ENCODE peak calls at places on chromosomes 13 and 19, in five cellular contexts. One of them, this sample, is unnamed. For H3K36me3 and H3K4me1, the result is how much of the 10 kb centered on the place peaks cover.

GRCh38 chr19:30450101-30450500 is 77.9 kb downstream of the ZNF536 start:
- DNase-seq in iPS DF 6.9: peak
- DNase-seq in neural progenitor cell: peak
- DNase-seq in lung: no peak
- DNase-seq in breast epithelium: no peak
- DNase-seq in this sample: no peak

GRCh38 chr13:108948269-108948671 is 318.9 kb downstream of the MYO16 start:
- DNase-seq in iPS DF 6.9: no peak
- DNase-seq in neural progenitor cell: no peak
- DNase-seq in lung: no peak
- DNase-seq in breast epithelium: no peak
- DNase-seq in this sample: no peak

GRCh38 chr13:103386341-103386740 is 320.1 kb upstream of the SLC10A2 start:
- DNase-seq in iPS DF 6.9: no peak
- DNase-seq in neural progenitor cell: no peak
- DNase-seq in lung: no peak
- DNase-seq in breast epithelium: no peak
- DNase-seq in this sample: no peak

GRCh38 chr19:41299046-41299754 is 10.8 kb upstream of the CCDC97 start:
- DNase-seq in iPS DF 6.9: no peak
- DNase-seq in neural progenitor cell: no peak
- DNase-seq in lung: no peak
- DNase-seq in breast epithelium: peak
- DNase-seq in this sample: no peak

GRCh38 chr19:58350001-58350801 is 3.1 kb downstream of the A1BG start:
- DNase-seq in iPS DF 6.9: no peak
- DNase-seq in neural progenitor cell: no peak
- DNase-seq in lung: no peak
- DNase-seq in breast epithelium: no peak
- DNase-seq in this sample: no peak

GRCh38 chr13:97182065-97182890 is 39.9 kb upstream of the MBNL2 start:
- DNase-seq in iPS DF 6.9: no peak
- DNase-seq in neural progenitor cell: no peak
- DNase-seq in lung: no peak
- DNase-seq in breast epithelium: no peak
- DNase-seq in this sample: no peak

GRCh38 chr13:73272831-73273230 is 214.0 kb downstream of the KLF5 start:
- DNase-seq in iPS DF 6.9: no peak
- DNase-seq in neural progenitor cell: no peak
- DNase-seq in lung: no peak
- DNase-seq in breast epithelium: no peak
- DNase-seq in this sample: no peak

GRCh38 chr13:42645717-42646116 is 71.8 kb downstream of the TNFSF11 start:
- DNase-seq in iPS DF 6.9: no peak
- DNase-seq in neural progenitor cell: no peak
- DNase-seq in lung: no peak
- DNase-seq in breast epithelium: no peak
- DNase-seq in this sample: no peak

GRCh38 chr13:90708159-90708558 is 639.3 kb upstream of the MIR17HG start:
- DNase-seq in iPS DF 6.9: no peak
- DNase-seq in neural progenitor cell: no peak
- DNase-seq in lung: no peak
- DNase-seq in breast epithelium: no peak
- DNase-seq in this sample: no peak

GRCh38 chr19:33251076-33251475 is 25.4 kb upstream of the SLC7A10 start:
- DNase-seq in iPS DF 6.9: no peak
- DNase-seq in neural progenitor cell: no peak
- DNase-seq in lung: no peak
- DNase-seq in breast epithelium: no peak
- DNase-seq in this sample: no peak

GRCh38 chr13:108828053-108828806 is 198.8 kb downstream of the MYO16 start:
- DNase-seq in iPS DF 6.9: no peak
- DNase-seq in neural progenitor cell: no peak
- DNase-seq in lung: no peak
- DNase-seq in breast epithelium: no peak
- DNase-seq in this sample: no peak

GRCh38 chr13:98370806-98371553 is 193.9 kb upstream of the RNF113B start:
- DNase-seq in iPS DF 6.9: no peak
- DNase-seq in neural progenitor cell: no peak
- DNase-seq in lung: no peak
- DNase-seq in breast epithelium: no peak
- DNase-seq in this sample: no peak

GRCh38 chr19:15584095-15584494 is 30.9 kb upstream of the CYP4F8 start:
- DNase-seq in iPS DF 6.9: no peak
- DNase-seq in neural progenitor cell: no peak
- DNase-seq in lung: peak
- DNase-seq in breast epithelium: no peak
- DNase-seq in this sample: no peak

GRCh38 chr13:93965587-93965986 is 513.9 kb downstream of the DCT start:
- DNase-seq in iPS DF 6.9: no peak
- DNase-seq in neural progenitor cell: no peak
- DNase-seq in lung: no peak
- DNase-seq in breast epithelium: no peak
- DNase-seq in this sample: no peak
- H3K36me3 ChIP-seq in iPS DF 6.9: under half
- H3K36me3 ChIP-seq in neural progenitor cell: under half
- H3K36me3 ChIP-seq in lung: under half
- H3K36me3 ChIP-seq in breast epithelium: under half
- H3K36me3 ChIP-seq in this sample: under half

DNA sequence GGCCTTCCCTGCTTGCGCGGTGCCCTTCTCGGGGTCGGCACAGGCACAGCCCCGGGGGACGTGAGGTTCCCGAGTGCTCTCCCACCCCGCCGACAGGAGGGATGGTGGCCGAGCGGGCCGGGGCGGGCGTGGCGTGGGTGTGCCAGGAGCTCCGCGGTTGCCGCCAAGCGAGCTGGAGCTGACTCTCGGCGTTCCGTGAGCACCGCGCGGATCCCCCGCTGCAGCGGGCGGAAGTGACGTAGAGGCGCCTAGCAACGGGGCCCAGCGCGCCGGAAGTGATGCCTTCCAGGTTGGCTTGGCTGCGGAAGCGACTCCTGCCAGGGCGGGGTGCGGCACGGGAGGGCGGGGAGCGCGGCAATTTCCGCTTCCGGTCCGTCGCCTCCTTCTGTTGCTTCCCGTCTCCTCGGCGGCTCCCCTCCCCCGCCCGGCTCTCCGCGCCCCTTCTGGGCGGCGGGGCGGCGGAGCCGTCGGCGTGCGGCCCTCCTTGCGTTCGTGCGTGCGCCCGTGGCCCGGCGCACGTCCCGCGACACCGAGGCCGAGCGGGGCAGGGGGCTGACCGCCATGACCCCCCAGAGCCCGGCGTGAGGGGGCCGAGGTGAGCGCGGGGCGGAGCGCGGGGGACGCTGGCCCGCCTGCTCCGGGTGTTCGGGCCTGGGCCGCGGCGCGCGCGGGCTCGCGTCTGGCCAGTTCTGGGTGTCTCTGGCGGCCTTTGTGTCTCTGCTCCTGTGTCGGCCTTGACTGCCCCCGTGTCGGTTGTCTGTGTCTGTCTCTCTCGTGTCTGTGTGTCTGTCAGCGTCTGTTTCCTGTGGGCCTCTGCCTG is at the start of gene EPN1:
- DNase-seq in iPS DF 6.9: peak
- DNase-seq in neural progenitor cell: peak
- DNase-seq in lung: peak
- DNase-seq in breast epithelium: peak
- DNase-seq in this sample: peak
- H3K4me1 ChIP-seq in iPS DF 6.9: under half
- H3K4me1 ChIP-seq in neural progenitor cell: under half
- H3K4me1 ChIP-seq in lung: under half
- H3K4me1 ChIP-seq in breast epithelium: under half
- H3K4me1 ChIP-seq in this sample: under half

GRCh38 chr13:23367907-23368306 is 65.6 kb downstream of the SACS start:
- DNase-seq in iPS DF 6.9: no peak
- DNase-seq in neural progenitor cell: no peak
- DNase-seq in lung: no peak
- DNase-seq in breast epithelium: no peak
- DNase-seq in this sample: no peak
- H3K36me3 ChIP-seq in iPS DF 6.9: under half
- H3K36me3 ChIP-seq in neural progenitor cell: under half
- H3K36me3 ChIP-seq in lung: under half
- H3K36me3 ChIP-seq in breast epithelium: under half
- H3K36me3 ChIP-seq in this sample: under half

DNA sequence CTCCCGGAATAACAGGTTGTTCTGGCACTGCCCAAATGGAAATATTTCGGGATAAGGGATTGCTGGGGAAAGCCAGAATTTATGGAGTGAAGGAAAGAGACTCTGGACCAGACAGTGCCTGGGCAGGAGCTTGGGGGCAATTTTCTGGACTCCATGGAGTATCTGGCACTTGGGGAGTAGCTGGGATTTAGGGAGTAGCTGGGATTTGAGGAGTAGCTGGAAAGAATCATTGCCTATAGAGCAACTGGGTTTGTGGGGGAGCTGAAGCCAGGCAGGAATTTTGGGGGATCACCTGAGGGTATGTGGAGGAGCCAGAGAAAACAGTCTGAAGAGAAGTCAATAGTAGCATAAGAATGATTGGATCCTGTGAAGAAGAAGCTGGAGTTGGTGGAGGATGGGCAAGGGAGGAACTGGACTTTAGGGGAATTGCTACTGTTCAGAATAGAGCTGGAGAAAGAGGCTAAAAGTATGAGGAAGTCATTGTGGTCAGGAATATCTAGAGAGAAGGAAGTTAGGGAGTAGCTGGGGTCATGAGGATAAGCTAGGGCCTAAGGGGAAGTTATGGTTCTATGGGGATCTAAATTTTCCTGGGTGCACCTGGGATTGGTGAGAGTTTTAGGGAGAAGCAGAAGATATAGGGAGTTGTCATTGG is 14.8 kb downstream of the FSD1 start:
- DNase-seq in iPS DF 6.9: no peak
- DNase-seq in neural progenitor cell: no peak
- DNase-seq in lung: no peak
- DNase-seq in breast epithelium: no peak
- DNase-seq in this sample: no peak
- H3K4me1 ChIP-seq in iPS DF 6.9: under half
- H3K4me1 ChIP-seq in neural progenitor cell: under half
- H3K4me1 ChIP-seq in lung: under half
- H3K4me1 ChIP-seq in breast epithelium: under half
- H3K4me1 ChIP-seq in this sample: under half

DNA sequence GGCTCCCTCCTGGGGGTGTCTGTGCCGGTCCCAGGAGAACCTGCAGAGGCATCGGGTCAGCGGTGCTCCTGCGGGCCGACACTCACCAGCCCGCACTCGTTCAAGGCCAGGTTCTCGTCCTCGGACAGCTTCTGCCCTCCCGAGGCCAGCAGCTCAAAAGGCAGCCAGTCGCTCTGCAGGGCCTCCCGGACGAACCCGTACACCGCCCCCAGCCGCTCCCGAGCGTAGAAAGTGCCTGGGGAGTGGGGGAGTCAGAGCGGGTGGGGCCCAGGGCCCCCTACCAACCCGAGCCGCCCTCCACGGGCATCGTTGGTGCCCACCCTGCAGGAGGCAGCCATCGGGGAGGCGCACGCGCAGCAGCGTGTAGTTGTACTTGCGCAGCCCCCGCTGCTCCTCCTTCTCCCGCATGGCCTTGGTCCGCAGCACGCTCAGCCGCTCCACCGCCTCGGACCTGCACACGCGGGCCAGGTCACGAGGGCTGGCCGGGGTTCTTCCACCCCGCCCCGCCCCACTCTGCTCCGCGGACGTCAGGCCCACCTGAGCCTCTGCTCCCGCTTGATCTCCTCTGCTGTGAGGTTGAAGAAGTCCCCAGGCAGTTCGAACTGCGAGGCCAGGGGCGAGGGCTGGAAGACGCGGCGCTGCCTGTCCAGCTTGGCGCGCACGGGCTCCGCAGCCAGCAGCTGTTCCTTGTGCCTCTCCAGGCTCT is 11.5 kb downstream of the UBXN6 start:
- DNase-seq in iPS DF 6.9: no peak
- DNase-seq in neural progenitor cell: no peak
- DNase-seq in lung: no peak
- DNase-seq in breast epithelium: no peak
- DNase-seq in this sample: no peak
- H3K36me3 ChIP-seq in iPS DF 6.9: under half
- H3K36me3 ChIP-seq in neural progenitor cell: under half
- H3K36me3 ChIP-seq in lung: under half
- H3K36me3 ChIP-seq in breast epithelium: under half
- H3K36me3 ChIP-seq in this sample: under half

DNA sequence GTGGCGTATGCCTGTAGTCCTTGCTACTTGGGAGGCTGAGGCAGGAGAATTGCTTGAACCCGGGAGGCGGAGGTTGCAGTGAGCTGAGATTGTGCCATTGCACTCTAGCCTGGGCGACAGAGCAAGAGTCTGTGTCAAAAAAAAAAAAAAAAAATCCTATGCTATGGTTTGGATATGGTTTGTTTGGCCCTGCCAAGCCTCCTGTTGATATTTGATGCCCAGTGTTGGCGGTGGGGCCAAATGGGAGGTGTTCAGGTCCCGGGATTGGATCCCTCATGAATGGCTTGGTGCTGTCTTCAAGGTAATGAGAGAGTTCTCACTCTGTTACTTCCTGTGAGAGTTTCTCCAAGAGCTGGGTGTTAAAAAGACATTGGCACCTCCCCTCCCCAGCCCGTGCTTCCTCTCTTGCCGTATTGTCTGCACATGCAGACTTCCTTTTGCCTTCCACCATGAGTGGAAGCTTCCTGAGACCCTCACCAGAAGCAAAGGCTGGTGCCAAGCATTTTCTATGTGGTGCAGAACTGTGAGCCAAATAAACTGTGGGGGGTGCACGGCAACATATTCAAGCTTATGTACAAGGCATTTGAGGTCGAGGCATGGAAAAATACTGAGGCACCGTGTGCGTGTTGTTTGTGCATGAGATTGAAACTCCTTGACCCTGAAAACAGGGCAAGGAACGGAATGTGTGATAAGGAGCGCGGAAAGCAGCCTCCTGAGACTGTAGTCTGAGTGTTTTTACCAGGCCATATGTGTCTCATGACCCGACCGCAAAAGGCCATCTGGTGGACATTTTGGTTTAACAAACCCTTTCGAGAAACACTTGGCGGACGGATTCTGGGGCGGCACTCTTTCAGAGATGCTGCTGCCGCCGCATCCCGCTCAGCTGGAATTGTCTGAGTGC is 7.3 kb downstream of the SIGLEC9 start:
- DNase-seq in iPS DF 6.9: no peak
- DNase-seq in neural progenitor cell: peak
- DNase-seq in lung: peak
- DNase-seq in breast epithelium: no peak
- DNase-seq in this sample: peak
- H3K4me1 ChIP-seq in iPS DF 6.9: under half
- H3K4me1 ChIP-seq in neural progenitor cell: under half
- H3K4me1 ChIP-seq in lung: under half
- H3K4me1 ChIP-seq in breast epithelium: under half
- H3K4me1 ChIP-seq in this sample: half or more

DNA sequence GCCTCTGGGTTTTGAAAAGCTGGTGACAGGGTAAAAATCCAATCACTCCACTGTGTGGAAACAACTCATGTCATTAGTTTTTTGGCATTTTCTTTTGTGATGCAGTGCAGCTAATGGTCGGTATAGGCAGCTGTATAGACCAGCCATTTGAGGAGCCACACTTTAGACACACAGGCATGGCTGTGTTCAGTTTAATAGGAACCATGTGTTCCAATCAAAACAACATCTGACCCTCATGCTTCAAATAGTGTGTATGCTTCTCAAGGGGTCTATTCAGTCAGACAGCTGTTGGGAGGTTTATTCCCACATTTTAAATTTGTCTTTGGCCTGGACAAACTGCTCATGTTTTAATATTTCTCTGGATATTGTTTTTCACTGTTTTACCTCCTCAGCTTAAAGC is 123.9 kb downstream of the KL start:
- DNase-seq in iPS DF 6.9: no peak
- DNase-seq in neural progenitor cell: no peak
- DNase-seq in lung: no peak
- DNase-seq in breast epithelium: no peak
- DNase-seq in this sample: no peak
- H3K36me3 ChIP-seq in iPS DF 6.9: under half
- H3K36me3 ChIP-seq in neural progenitor cell: under half
- H3K36me3 ChIP-seq in lung: under half
- H3K36me3 ChIP-seq in breast epithelium: under half
- H3K36me3 ChIP-seq in this sample: under half

This sample was measured in CD8-positive, alpha-beta memory T cell.